ENCODE peak calls at places on chromosomes 1 and 21, in six cellular contexts. H is BE2C, O is left colon, K is dorsolateral prefrontal cortex, E is DMS53, S is IMR-90. R is an unnamed sample.
A peak's percentile ranks its signal among the peaks of the same experiment; 100 is the strongest.

GRCh38 chr1:114454539-114454938 is 56.5 kb downstream of the TRIM33 start:
- DNase-seq in H (no peak), O (no peak), K (no peak), E (no peak), S (no peak), R (no peak)

GRCh38 chr1:54377040-54377691 is 29.0 kb downstream of the SSBP3 start:
- DNase-seq in H (no peak), O (no peak), K (no peak), E (no peak), S (peak; percentile 54), R (no peak)

GRCh38 chr1:207814469-207814868 is 62.6 kb downstream of the CD46 start:
- DNase-seq in H (no peak), O (no peak), K (no peak), E (no peak), S (no peak), R (no peak)

GRCh38 chr1:52552236-52552504 is 722 bp downstream of the TUT4 start:
- DNase-seq in H (peak; percentile 22), O (peak; percentile 48), K (peak; percentile 26), E (peak; percentile 81), S (peak; percentile 80), R (no peak)

GRCh38 chr1:154716012-154716411 is 108.0 kb upstream of the ADAR start:
- DNase-seq in H (peak; percentile 62), O (no peak), K (no peak), E (no peak), S (no peak), R (no peak)

GRCh38 chr1:99776133-99776532 is 9.7 kb upstream of the FRRS1 start:
- DNase-seq in H (no peak), O (no peak), K (no peak), E (no peak), S (no peak), R (no peak)

GRCh38 chr1:150322310-150322709 is 977 bp downstream of the PRPF3 start:
- DNase-seq in H (no peak), O (no peak), K (no peak), E (no peak), S (peak; percentile 15), R (peak; percentile 6)

GRCh38 chr21:42983869-42984268 is 9.5 kb downstream of the PKNOX1 start:
- DNase-seq in H (no peak), O (no peak), K (no peak), E (no peak), S (no peak), R (no peak)

GRCh38 chr1:63621698-63622097 is 28.5 kb downstream of the PGM1 start:
- DNase-seq in H (no peak), O (no peak), K (peak; percentile 27), E (no peak), S (peak; percentile 54), R (peak; percentile 47)

GRCh38 chr1:29460211-29460610 is 223.9 kb downstream of the PTPRU start:
- DNase-seq in H (no peak), O (no peak), K (no peak), E (no peak), S (no peak), R (no peak)

GRCh38 chr1:114703242-114703641 is 7.9 kb upstream of the AMPD1 start:
- DNase-seq in H (no peak), O (no peak), K (no peak), E (no peak), S (no peak), R (no peak)

GRCh38 chr1:17874231-17874630 is 119.1 kb downstream of the ACTL8 start:
- DNase-seq in H (no peak), O (no peak), K (no peak), E (no peak), S (peak; percentile 94), R (peak; percentile 89)

GRCh38 chr1:72280714-72281113 is 1.6 kb downstream of the NEGR1 start:
- DNase-seq in H (no peak), O (no peak), K (no peak), E (peak; percentile 49), S (no peak), R (no peak)

R was measured in GM04503.